ENCODE peak calls at places on chromosome 19, in eight cellular contexts. F, I, E, X, W, Q, L and U are unnamed samples.

GRCh38 chr19:15297416-15298224 is 34.7 kb downstream of the BRD4 start:
- DNase-seq in F (no peak), I (peak; percentile 83), E (no peak), X (peak; percentile 62), W (no peak), Q (no peak), L (peak; percentile 55), U (no peak)

GRCh38 chr19:38209671-38210457 is 14.2 kb downstream of the DPF1 start:
- DNase-seq in F (no peak), I (peak; percentile 37), E (no peak), X (no peak), W (peak; percentile 89), Q (no peak), L (no peak), U (peak; percentile 84)

GRCh38 chr19:4393947-4394590 is 6.3 kb downstream of the SH3GL1 start:
- DNase-seq in F (no peak), I (no peak), E (no peak), X (peak; percentile 53), W (no peak), Q (no peak), L (no peak), U (no peak)

GRCh38 chr19:55402509-55402908 is 5.1 kb downstream of the UBE2S start:
- DNase-seq in F (no peak), I (no peak), E (no peak), X (no peak), W (no peak), Q (no peak), L (no peak), U (no peak)

GRCh38 chr19:28889941-28890645 is 322.9 kb downstream of the UQCRFS1 start:
- DNase-seq in F (no peak), I (no peak), E (no peak), X (no peak), W (no peak), Q (no peak), L (no peak), U (no peak)

GRCh38 chr19:31548941-31549340 is 199.7 kb upstream of the TSHZ3 start:
- DNase-seq in F (no peak), I (peak; percentile 44), E (no peak), X (no peak), W (no peak), Q (no peak), L (no peak), U (no peak)

GRCh38 chr19:18590273-18591272 is 2.0 kb downstream of the REX1BD start:
- DNase-seq in F (no peak), I (peak; percentile 57), E (no peak), X (peak; percentile 83), W (peak; percentile 89), Q (no peak), L (no peak), U (peak; percentile 85)

GRCh38 chr19:39154626-39155100 is 29.1 kb downstream of the PAK4 start:
- DNase-seq in F (no peak), I (no peak), E (no peak), X (peak; percentile 40), W (no peak), Q (no peak), L (no peak), U (no peak)

GRCh38 chr19:54724644-54725043 is 402 bp downstream of the KIR3DL3 start:
- DNase-seq in F (no peak), I (no peak), E (no peak), X (no peak), W (no peak), Q (no peak), L (no peak), U (no peak)

GRCh38 chr19:40565910-40566495 is 10.7 kb upstream of the SHKBP1 start:
- DNase-seq in F (no peak), I (no peak), E (no peak), X (no peak), W (no peak), Q (no peak), L (no peak), U (no peak)

GRCh38 chr19:11450570-11451326 is 15.3 kb downstream of the PRKCSH start:
- DNase-seq in F (no peak), I (no peak), E (no peak), X (no peak), W (no peak), Q (no peak), L (no peak), U (no peak)

GRCh38 chr19:17097593-17098126 is 22.1 kb downstream of the MYO9B start:
- DNase-seq in F (no peak), I (peak; percentile 41), E (no peak), X (peak; percentile 74), W (no peak), Q (no peak), L (no peak), U (no peak)